ENCODE peak calls at places on chromosomes 1 and 21, in four cellular contexts. D, T, W and A are unnamed samples.

GRCh38 chr1:109975718-109976117 is 8.8 kb upstream of the AHCYL1 start:
- DNase-seq in D (peak), T (no peak), W (no peak), A (peak)

GRCh38 chr1:93708734-93709481 is 27.3 kb upstream of the BCAR3 start:
- DNase-seq in D (no peak), T (no peak), W (no peak), A (no peak)

GRCh38 chr21:31470896-31471694 is 127.0 kb upstream of the TIAM1 start:
- DNase-seq in D (no peak), T (no peak), W (no peak), A (no peak)

GRCh38 chr21:36030581-36031189 is 29.6 kb downstream of the SETD4 start:
- DNase-seq in D (no peak), T (no peak), W (no peak), A (no peak)

GRCh38 chr1:226335653-226336052 is 26.7 kb upstream of the LIN9 start:
- DNase-seq in D (no peak), T (no peak), W (no peak), A (no peak)

GRCh38 chr1:74596770-74597169 is 76.8 kb downstream of the ERICH3 start:
- DNase-seq in D (no peak), T (no peak), W (peak), A (no peak)

GRCh38 chr1:179743679-179744400 is 749 bp downstream of the FAM163A start:
- DNase-seq in D (no peak), T (no peak), W (no peak), A (no peak)

GRCh38 chr1:205355054-205355453 is 1.7 kb downstream of the KLHDC8A start:
- DNase-seq in D (no peak), T (no peak), W (no peak), A (peak)

GRCh38 chr1:32234792-32235191 is 12.2 kb upstream of the FAM167B start:
- DNase-seq in D (no peak), T (no peak), W (no peak), A (no peak)

GRCh38 chr1:192610114-192610958 is 25.6 kb upstream of the RGS13 start:
- DNase-seq in D (peak), T (no peak), W (no peak), A (peak)

GRCh38 chr1:44425327-44426082 is 20.4 kb downstream of the RNF220 start:
- DNase-seq in D (no peak), T (no peak), W (no peak), A (no peak)

GRCh38 chr21:40845621-40846020 is 1.3 kb downstream of the DSCAM start:
- DNase-seq in D (no peak), T (no peak), W (no peak), A (no peak)

GRCh38 chr1:225670806-225671733 is 18.1 kb upstream of the ENAH start:
- DNase-seq in D (no peak), T (no peak), W (no peak), A (no peak)

GRCh38 chr1:56477164-56478111 is 101.9 kb downstream of the PLPP3 start:
- DNase-seq in D (no peak), T (no peak), W (peak), A (peak)

GRCh38 chr1:163427336-163427735 is 105.6 kb downstream of the NUF2 start:
- DNase-seq in D (no peak), T (no peak), W (no peak), A (no peak)

GRCh38 chr1:147389532-147390184 is 147.2 kb downstream of the CHD1L start:
- DNase-seq in D (peak), T (no peak), W (peak), A (peak)

GRCh38 chr21:31161157-31161556 is 122.9 kb upstream of the KRTAP19-8 start:
- DNase-seq in D (peak), T (no peak), W (no peak), A (peak)

GRCh38 chr1:70264875-70265274 is 43.7 kb downstream of the SRSF11 start:
- DNase-seq in D (no peak), T (no peak), W (no peak), A (no peak)

GRCh38 chr1:34272152-34272551 is 95.4 kb downstream of the C1orf94 start:
- DNase-seq in D (no peak), T (no peak), W (no peak), A (no peak)

GRCh38 chr1:6899621-6900020 is 114.4 kb downstream of the CAMTA1 start:
- DNase-seq in D (no peak), T (no peak), W (no peak), A (no peak)

GRCh38 chr1:162185299-162185698 is 115.8 kb downstream of the NOS1AP start:
- DNase-seq in D (no peak), T (no peak), W (no peak), A (peak)

GRCh38 chr1:243980471-243980870 is 70.6 kb upstream of the ZBTB18 start:
- DNase-seq in D (no peak), T (no peak), W (no peak), A (no peak)

GRCh38 chr1:53126495-53126894 is 15.9 kb downstream of the SLC1A7 start:
- DNase-seq in D (no peak), T (no peak), W (no peak), A (no peak)